ENCODE peak calls at places on chromosomes 5 and 9, in six cellular contexts. Z is A549, V is mesenchymal stem cell, N is pancreas, G is foreskin keratinocyte, X is colonic mucosa. C is an unnamed sample.

GRCh38 chr5:150540615-150541396 is 32.9 kb downstream of the NDST1 start:
- DNase-seq in G (peak), Z (no peak), X (no peak), V (peak), N (no peak), C (peak)

GRCh38 chr9:109903515-109904138 is 123.6 kb downstream of the PALM2AKAP2 start:
- DNase-seq in Z (peak), N (peak), X (peak), V (peak), G (no peak), C (peak)

GRCh38 chr5:148511832-148512347 is 128.1 kb downstream of the FBXO38 start:
- DNase-seq in V (no peak), Z (no peak), N (no peak), X (no peak), G (no peak), C (no peak)

GRCh38 chr5:169071-169727 is 22.1 kb upstream of the LRRC14B start:
- DNase-seq in G (no peak), X (no peak), V (no peak), N (no peak), Z (no peak), C (no peak)

GRCh38 chr5:61617995-61618525 is 286.0 kb downstream of the ZSWIM6 start:
- DNase-seq in N (no peak), V (no peak), X (no peak), G (peak), Z (peak), C (peak)

GRCh38 chr5:160463775-160464465 is 42.3 kb downstream of the PTTG1 start:
- DNase-seq in N (no peak), Z (no peak), G (peak), V (peak), X (no peak), C (no peak)

GRCh38 chr9:86637515-86637914 is 283.3 kb upstream of the TUT7 start:
- DNase-seq in Z (peak), N (peak), G (no peak), X (no peak), V (no peak), C (no peak)

GRCh38 chr5:143217804-143218160 is 185.7 kb downstream of the NR3C1 start:
- DNase-seq in N (no peak), V (no peak), X (no peak), Z (no peak), G (no peak), C (no peak)

GRCh38 chr5:98096155-98096554 is 677.3 kb upstream of the RGMB start:
- DNase-seq in N (no peak), G (no peak), X (no peak), Z (no peak), V (peak), C (peak)

GRCh38 chr9:129724456-129725190 is 28.2 kb downstream of the PTGES start:
- DNase-seq in Z (no peak), N (no peak), V (no peak), X (no peak), G (no peak), C (no peak)

GRCh38 chr5:77145666-77146065 is 58.6 kb upstream of the ZBED3 start:
- DNase-seq in X (no peak), G (peak), Z (no peak), V (peak), N (no peak), C (no peak)

GRCh38 chr5:91514408-91514807 is 131.3 kb upstream of the ARRDC3 start:
- DNase-seq in N (no peak), V (no peak), X (no peak), Z (no peak), G (no peak), C (no peak)

GRCh38 chr9:129242971-129243561 is 65.0 kb upstream of the IER5L start:
- DNase-seq in X (no peak), Z (no peak), V (peak), N (no peak), G (no peak), C (no peak)

GRCh38 chr5:67066815-67067214 is 129.8 kb downstream of the CD180 start:
- DNase-seq in Z (peak), G (no peak), N (no peak), X (peak), V (no peak), C (no peak)

GRCh38 chr9:101429736-101430135 is 5.8 kb downstream of the ALDOB start:
- DNase-seq in G (no peak), Z (no peak), V (no peak), N (no peak), X (no peak), C (no peak)

GRCh38 chr9:95082401-95083084 is 235.0 kb downstream of the FANCC start:
- DNase-seq in Z (no peak), N (no peak), X (no peak), V (no peak), G (no peak), C (no peak)

GRCh38 chr9:95080961-95081658 is 236.4 kb downstream of the FANCC start:
- DNase-seq in N (no peak), X (no peak), Z (no peak), V (no peak), G (no peak), C (no peak)

GRCh38 chr9:95084254-95084934 is 233.1 kb downstream of the FANCC start:
- DNase-seq in X (no peak), N (no peak), Z (no peak), V (no peak), G (no peak), C (no peak)

GRCh38 chr9:95083086-95083768 is 234.3 kb downstream of the FANCC start:
- DNase-seq in N (no peak), V (no peak), X (no peak), Z (no peak), G (no peak), C (no peak)

DNA sequence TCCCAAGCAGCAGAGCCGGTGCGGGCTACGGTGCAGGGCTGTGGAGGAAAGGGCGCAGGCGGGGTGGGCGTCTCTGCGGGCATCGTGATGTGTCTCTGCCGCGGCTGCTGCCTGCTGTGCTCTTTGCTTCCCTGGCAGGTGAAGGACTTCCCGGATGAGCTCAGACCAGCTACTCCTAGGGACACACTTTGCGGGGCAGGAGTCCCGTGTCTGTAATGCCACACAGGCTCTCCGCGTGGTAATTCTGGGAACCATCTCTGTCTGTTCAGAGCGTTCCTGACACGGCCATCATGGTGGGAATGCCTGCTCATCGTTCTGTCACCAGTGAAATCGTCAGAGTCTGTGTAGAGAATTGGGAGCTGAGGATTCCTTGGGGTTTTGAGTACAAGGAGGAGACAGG is 235.5 kb downstream of the FANCC start:
- DNase-seq in G (no peak), N (no peak), Z (no peak), X (no peak), V (no peak), C (no peak)
- H3K27ac ChIP-seq in G (no peak), N (no peak), Z (no peak), X (no peak), V (no peak), C (no peak)

GRCh38 chr5:168209987-168210386 is 81.5 kb upstream of the WWC1 start:
- DNase-seq in V (no peak), Z (no peak), N (no peak), G (no peak), X (no peak), C (no peak)

GRCh38 chr5:168209561-168209960 is 81.9 kb upstream of the WWC1 start:
- DNase-seq in G (no peak), V (no peak), X (no peak), N (no peak), Z (no peak), C (no peak)

GRCh38 chr5:168204165-168204564 is 87.3 kb upstream of the WWC1 start:
- DNase-seq in X (no peak), N (no peak), Z (no peak), V (no peak), G (no peak), C (no peak)

GRCh38 chr5:168211245-168211644 is 80.2 kb upstream of the WWC1 start:
- DNase-seq in N (no peak), Z (no peak), G (no peak), V (no peak), X (no peak), C (no peak)

DNA sequence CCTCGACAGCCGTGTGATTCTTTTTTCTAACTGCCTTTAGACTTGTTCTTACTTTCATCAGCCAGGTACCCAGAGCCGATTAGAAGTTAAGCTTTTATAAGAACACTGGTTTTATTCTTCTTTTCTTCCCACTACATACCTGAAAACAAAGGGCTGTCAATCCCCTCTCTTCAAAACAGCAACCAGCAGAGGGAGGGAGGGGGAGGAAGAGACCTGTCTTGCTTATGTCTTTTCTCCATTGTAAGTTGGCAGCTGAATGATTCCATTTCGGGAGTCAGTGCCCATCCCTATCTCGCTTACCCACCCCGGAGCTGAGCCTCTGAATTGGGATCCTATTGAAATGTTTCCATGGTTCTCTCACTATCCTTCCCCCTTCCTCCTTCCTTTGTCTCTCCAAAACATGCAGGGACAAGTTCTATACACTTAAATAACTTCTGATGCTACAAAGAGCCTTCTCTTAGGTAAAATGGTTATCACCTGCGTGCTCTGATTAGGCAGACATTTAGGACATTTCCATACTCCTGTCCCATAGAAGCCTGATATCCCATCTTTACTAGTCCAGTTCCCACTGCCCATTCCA is 83.9 kb upstream of the WWC1 start:
- DNase-seq in G (peak), Z (no peak), X (no peak), N (no peak), V (no peak), C (no peak)
- H3K27ac ChIP-seq in G (peak), Z (no peak), X (no peak), N (no peak), V (no peak), C (no peak)

GRCh38 chr9:134724912-134725604 is 83.5 kb downstream of the COL5A1 start:
- DNase-seq in G (no peak), Z (no peak), X (no peak), V (no peak), N (no peak), C (no peak)

GRCh38 chr9:134722120-134722701 is 80.6 kb downstream of the COL5A1 start:
- DNase-seq in X (no peak), G (no peak), V (no peak), N (no peak), Z (no peak), C (no peak)

GRCh38 chr9:134724231-134724911 is 82.8 kb downstream of the COL5A1 start:
- DNase-seq in X (peak), Z (no peak), N (no peak), V (peak), G (no peak), C (no peak)

GRCh38 chr9:134723037-134723436 is 81.4 kb downstream of the COL5A1 start:
- DNase-seq in V (no peak), Z (no peak), N (no peak), X (no peak), G (no peak), C (no peak)

GRCh38 chr9:134723491-134723890 is 81.9 kb downstream of the COL5A1 start:
- DNase-seq in N (no peak), V (no peak), X (no peak), G (no peak), Z (no peak), C (no peak)
- H3K27ac ChIP-seq in N (no peak), V (no peak), X (no peak), G (no peak), Z (no peak), C (no peak)

GRCh38 chr9:75941577-75942311 is 51.3 kb downstream of the PCSK5 start:
- DNase-seq in V (no peak), G (no peak), N (no peak), Z (no peak), X (no peak), C (no peak)
- H3K27ac ChIP-seq in V (no peak), G (no peak), N (no peak), Z (no peak), X (no peak), C (no peak)

DNA sequence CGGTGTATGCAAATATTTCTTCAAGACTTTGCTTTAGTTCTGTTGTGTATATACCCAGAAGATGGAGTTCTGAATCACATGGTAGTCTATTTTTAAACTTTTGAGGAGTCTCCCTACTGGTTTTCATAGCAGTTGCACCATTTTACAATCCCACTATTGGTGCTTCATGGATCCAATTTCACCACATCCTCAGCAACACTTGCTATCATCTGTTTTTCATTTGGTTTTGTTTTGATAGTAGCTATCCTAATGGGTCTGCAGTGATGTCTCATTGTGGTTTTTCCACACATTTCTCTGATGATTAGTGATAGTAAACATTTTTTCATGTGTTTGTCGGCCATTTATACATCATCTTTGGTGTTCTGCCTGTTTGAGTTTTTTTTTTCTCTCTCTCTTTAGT is 1339.3 kb downstream of the EFNA5 start:
- DNase-seq in V (peak), N (no peak), X (no peak), Z (no peak), G (peak), C (no peak)
- H3K27ac ChIP-seq in V (no peak), N (no peak), X (no peak), Z (no peak), G (no peak), C (no peak)

GRCh38 chr9:114367406-114367805 is 20.4 kb downstream of the AKNA start:
- DNase-seq in X (no peak), N (no peak), V (no peak), G (no peak), Z (no peak), C (no peak)
- H3K27ac ChIP-seq in X (peak), N (no peak), V (no peak), G (no peak), Z (no peak), C (no peak)

DNA sequence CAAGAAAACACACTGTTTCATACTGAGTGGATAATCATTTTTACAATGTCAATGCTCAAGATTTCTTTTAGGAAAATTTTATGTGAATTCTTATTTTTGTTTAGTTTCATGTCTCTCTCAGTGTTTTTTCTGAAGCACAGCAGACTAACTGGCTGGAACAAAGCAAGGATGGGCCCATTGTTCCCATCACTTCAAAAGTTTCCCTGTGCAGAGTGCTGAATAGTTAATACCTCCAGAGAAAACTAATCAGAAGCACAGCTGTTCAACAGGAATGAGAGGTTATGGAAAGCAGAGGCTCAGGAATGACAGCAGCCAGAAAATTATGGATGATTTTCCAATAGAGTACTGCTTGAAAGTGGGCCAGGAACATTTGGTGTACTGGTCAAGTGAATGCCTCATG is 173.0 kb upstream of the TARS1 start:
- DNase-seq in V (no peak), G (no peak), Z (no peak), N (no peak), X (no peak), C (no peak)
- H3K27ac ChIP-seq in V (no peak), G (no peak), Z (no peak), N (no peak), X (no peak), C (no peak)

GRCh38 chr5:55540024-55540423 is 5.3 kb upstream of the PLPP1 start:
- DNase-seq in G (peak), N (no peak), V (peak), X (no peak), Z (no peak), C (no peak)

GRCh38 chr5:55535199-55535905 is 588 bp upstream of the PLPP1 start:
- DNase-seq in X (no peak), N (no peak), G (no peak), Z (peak), V (peak), C (no peak)

GRCh38 chr5:55540525-55540924 is 5.8 kb upstream of the PLPP1 start:
- DNase-seq in X (no peak), G (no peak), V (no peak), N (no peak), Z (no peak), C (no peak)

GRCh38 chr5:55541056-55541635 is 6.4 kb upstream of the PLPP1 start:
- DNase-seq in Z (no peak), V (no peak), X (no peak), N (no peak), G (no peak), C (no peak)

DNA sequence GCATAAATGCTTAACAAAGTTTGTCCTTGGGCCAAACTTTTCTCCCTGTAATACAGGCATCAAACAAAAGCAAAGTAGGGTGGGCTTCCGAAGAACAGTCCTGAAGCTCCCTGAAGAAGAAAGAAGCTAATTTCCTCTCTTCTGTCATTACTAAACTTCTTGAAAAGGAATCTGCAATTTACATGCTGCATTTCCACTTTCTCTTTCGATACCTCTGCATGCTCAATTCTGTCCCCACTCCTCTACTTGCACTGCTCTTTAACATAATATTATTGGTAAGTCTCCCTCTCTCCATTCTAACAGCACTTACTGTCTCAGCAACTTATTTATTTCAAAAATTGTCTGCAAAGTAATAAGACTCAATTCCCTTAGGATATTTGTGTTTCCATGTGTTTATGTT is 3.9 kb upstream of the PLPP1 start:
- DNase-seq in V (peak), Z (no peak), G (no peak), N (no peak), X (no peak), C (no peak)
- H3K27ac ChIP-seq in V (no peak), Z (no peak), G (no peak), N (no peak), X (peak), C (no peak)

C was measured in epithelial cell of prostate.